ENCODE peak calls at places on chromosomes 1 and 21, in four cellular contexts. Q is left ventricle myocardium inferior, V is mammary epithelial cell, J is choroid plexus epithelial cell. W is an unnamed sample.

GRCh38 chr1:152347116-152347728 is 12.6 kb downstream of the FLG2 start:
- DNase-seq in J (peak), V (peak), Q (no peak), W (no peak)

GRCh38 chr1:226580625-226581270 is 32.2 kb downstream of the STUM start:
- DNase-seq in Q (no peak), V (no peak), J (no peak), W (no peak)

GRCh38 chr1:62237950-62238374 is 43.3 kb downstream of the L1TD1 start:
- DNase-seq in Q (no peak), J (peak), V (no peak), W (no peak)

GRCh38 chr1:211606914-211607751 is 28.2 kb upstream of the SLC30A1 start:
- DNase-seq in Q (peak), V (no peak), J (peak), W (no peak)

GRCh38 chr1:116510361-116510760 is 60.5 kb downstream of the CD58 start:
- DNase-seq in V (peak), J (no peak), Q (no peak), W (no peak)

GRCh38 chr1:205072286-205072685 is 12.0 kb downstream of the TMEM81 start:
- DNase-seq in V (no peak), Q (no peak), J (no peak), W (no peak)

GRCh38 chr1:155070392-155070700 is 6.8 kb downstream of the EFNA4 start:
- DNase-seq in V (no peak), Q (no peak), J (no peak), W (no peak)

GRCh38 chr1:8886589-8886988 is 8.1 kb upstream of the ENO1 start:
- DNase-seq in Q (no peak), J (no peak), V (no peak), W (no peak)

GRCh38 chr1:82464362-82464931 is 663.7 kb downstream of the ADGRL2 start:
- DNase-seq in J (peak), Q (peak), V (no peak), W (no peak)

GRCh38 chr1:12620142-12620865 is 2.3 kb upstream of the DHRS3 start:
- DNase-seq in V (no peak), J (no peak), Q (no peak), W (no peak)

GRCh38 chr21:35208117-35208516 is 159.0 kb upstream of the RUNX1 start:
- DNase-seq in J (no peak), Q (no peak), V (no peak), W (no peak)

GRCh38 chr21:43211085-43212071 is 42.6 kb downstream of the CRYAA start:
- DNase-seq in V (no peak), Q (peak), J (no peak), W (peak)

GRCh38 chr1:231603598-231604275 is 22.9 kb upstream of the DISC1 start:
- DNase-seq in Q (no peak), V (peak), J (peak), W (peak)

GRCh38 chr1:15062479-15063099 is 91.0 kb upstream of the TMEM51 start:
- DNase-seq in V (no peak), Q (no peak), J (no peak), W (peak)

GRCh38 chr1:198754670-198755069 is 115.8 kb downstream of the PTPRC start:
- DNase-seq in Q (no peak), J (no peak), V (no peak), W (no peak)

GRCh38 chr1:30335997-30336390 is 387.4 kb downstream of the MATN1 start:
- DNase-seq in V (no peak), J (no peak), Q (no peak), W (no peak)

DNA sequence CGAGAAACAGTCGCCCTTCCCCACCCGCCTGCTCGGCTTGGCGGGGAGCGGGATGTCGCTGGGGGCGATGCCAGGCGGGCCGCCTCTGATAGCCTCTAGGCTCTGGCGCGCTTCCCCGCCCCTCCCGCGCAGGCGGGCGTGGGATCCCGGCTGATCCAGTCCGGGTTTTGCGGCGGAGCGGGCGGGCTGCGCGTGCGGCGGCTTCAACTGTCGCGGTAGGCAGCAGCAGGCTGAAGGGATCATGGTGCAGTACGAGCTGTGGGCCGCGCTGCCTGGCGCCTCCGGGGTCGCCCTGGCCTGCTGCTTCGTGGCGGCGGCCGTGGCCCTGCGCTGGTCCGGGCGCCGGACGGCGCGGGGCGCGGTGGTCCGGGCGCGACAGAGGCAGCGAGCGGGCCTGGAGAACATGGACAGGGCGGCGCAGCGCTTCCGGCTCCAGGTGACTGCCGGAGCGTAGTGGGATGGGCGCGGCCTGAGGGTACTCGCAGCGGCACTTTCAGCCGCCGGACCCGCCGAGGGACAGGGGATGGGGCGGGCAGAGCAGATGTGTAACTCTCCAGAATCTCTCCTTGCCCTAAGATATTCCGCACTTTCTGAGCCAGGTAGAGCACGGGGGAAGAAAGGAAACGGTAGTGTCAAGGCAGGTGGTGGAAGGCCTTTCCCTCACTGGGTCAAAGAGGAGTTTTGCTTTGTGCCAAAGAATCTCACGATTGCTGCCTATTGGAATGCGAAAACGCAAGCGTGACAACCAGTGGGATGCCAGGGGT is at the start of gene FAAH:
- DNase-seq in J (peak), V (peak), Q (peak), W (peak)
- H3K4me3 ChIP-seq in J (peak), V (peak), Q (peak), W (peak)

DNA sequence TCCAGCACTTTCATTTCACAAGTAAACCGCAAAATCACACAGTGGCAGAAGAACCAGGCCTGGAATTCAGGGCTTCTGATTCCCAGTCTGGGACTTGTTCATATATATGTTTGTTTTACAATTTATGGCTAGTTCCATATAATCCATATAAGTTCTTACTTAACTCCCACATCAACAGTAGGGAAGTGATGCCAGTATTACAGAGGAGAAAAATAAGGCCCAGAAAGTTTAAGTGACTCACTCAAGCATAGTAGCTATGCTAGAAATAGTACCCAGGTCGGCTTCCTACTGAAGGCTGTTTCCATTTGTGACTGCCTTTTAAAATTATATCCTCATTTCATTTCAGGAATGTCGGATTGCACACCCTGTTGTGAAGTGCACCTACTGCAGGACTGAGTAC is 1.4 kb downstream of the FAM76A start:
- DNase-seq in J (peak), V (no peak), Q (no peak), W (peak)
- H3K4me3 ChIP-seq in J (peak), V (peak), Q (peak), W (peak)

GRCh38 chr1:22260860-22261432 is 118.0 kb upstream of the WNT4 start:
- DNase-seq in J (no peak), V (no peak), Q (no peak), W (no peak)
- H3K4me3 ChIP-seq in J (no peak), V (no peak), Q (no peak), W (no peak)

GRCh38 chr1:201017828-201018163 is 5.7 kb downstream of the KIF21B start:
- DNase-seq in J (no peak), Q (no peak), V (no peak), W (peak)

GRCh38 chr1:201014816-201015200 is 8.7 kb downstream of the KIF21B start:
- DNase-seq in J (no peak), Q (no peak), V (no peak), W (no peak)

GRCh38 chr1:201015551-201016091 is 7.9 kb downstream of the KIF21B start:
- DNase-seq in J (no peak), V (no peak), Q (no peak), W (peak)

GRCh38 chr1:201016943-201017827 is 6.3 kb downstream of the KIF21B start:
- DNase-seq in J (no peak), Q (no peak), V (no peak), W (peak)

DNA sequence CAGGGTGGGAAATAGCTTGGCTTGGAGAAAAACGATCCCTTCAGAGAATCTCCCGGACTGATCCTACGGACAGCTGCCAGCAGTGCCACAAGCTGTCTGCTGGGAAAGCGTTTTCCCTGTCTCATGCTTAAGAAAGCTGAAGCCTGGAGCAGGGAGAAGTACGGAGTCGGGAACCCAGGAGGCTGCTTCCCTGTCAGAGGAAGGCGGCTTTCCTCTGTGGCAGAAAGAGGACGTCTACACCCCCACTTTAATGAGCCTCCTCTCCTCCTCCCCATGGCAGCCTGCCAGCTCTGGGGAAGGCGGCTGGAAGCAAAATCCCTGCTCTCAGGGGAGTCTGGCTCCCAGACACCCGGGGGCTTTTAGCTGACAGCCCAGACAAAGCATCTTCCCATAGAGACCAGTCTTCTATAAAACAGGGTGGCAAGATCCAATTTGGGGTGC is 7.3 kb downstream of the KIF21B start:
- DNase-seq in J (peak), Q (peak), V (no peak), W (peak)
- H3K4me3 ChIP-seq in J (no peak), Q (no peak), V (no peak), W (no peak)

DNA sequence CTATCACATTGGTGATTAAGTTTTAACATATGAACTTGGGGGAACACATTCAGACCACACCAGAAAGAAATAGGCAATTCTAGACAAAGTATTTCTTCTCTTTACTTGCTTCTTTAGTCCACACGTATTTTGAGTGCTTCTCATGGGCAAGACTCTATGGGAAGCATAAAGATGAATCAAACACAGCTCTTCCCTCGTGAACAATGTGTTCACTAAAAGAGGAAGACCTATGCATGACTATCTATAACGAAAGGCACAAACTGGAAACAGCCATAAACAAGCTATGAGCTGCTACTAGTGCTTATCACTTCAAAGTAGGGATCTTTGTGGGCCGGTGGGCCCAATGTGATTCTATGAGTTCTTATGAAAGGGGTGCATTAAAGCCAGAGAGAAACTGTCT is 53.0 kb upstream of the PRDX6 start:
- DNase-seq in J (no peak), Q (no peak), V (no peak), W (no peak)
- H3K4me3 ChIP-seq in J (no peak), Q (no peak), V (no peak), W (no peak)

GRCh38 chr21:46427516-46427915 is 31.2 kb upstream of the DIP2A start:
- DNase-seq in Q (no peak), V (no peak), J (no peak), W (no peak)
- H3K4me3 ChIP-seq in Q (no peak), V (no peak), J (no peak), W (no peak)

DNA sequence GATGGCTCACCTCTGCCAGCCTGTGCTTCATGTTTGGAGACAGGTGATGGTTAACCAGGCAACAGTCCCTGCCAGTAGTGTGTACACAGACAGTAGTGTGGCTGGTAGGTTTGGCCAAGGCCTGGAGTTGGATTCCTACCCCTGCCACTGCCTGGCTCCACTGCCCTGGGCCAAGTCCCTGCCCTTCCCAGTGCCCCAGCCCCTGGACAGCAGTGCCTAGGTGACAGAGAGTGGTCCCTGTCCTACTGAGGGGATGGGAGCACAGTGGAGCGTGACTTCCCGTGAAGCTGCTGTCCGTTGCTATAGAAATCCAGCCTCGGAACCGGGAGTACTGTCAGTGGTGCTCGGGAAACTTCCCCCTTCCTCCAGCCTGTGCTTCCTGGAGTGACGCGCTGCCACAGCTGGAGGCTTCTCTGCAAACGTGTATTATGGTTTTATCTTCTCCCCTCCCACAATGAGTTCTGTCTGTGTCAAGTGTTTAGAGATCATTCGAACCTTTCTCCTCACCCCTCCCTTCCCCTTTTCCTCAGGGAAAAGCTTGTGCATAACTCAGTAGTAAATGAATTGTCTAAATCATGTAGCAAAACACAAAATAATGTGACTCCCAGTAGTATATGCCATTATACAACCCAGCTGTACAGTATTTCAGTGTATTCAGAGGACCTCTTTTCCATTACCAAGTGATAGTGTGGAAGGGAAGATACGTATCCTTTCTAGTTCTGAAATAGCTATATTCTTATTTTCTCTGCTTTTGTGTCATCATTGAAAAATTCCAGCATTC is 73.4 kb downstream of the GALNT2 start:
- DNase-seq in V (no peak), Q (no peak), J (peak), W (peak)
- H3K4me3 ChIP-seq in V (no peak), Q (no peak), J (peak), W (peak)

DNA sequence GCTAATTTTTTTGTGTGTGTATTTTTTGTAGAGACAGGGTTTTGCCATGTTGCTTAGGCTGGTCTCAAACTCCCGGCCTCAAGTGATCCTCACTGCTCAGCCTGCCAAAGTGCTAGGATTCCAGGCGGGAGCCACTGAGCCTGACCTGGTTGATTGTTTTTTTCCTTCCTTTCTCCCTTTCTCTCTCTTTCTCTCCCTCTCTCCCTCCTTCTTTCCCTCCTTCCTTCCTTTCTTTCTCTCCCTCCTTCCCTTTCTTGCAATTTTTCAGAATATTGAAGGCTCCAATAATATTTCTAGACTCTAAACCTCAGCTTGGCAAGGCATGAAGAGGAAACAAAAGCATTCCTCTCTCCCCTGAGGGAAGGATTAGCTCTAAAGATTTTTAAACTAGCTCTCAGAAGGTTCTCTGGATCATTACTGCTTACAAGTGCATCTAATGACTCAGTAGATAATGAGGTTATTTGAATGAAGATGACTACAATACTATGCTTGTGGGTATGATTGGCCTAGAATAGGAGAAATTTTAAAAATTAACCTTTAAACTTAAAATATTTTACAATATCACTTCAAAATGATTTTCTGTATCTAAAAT is 68.5 kb upstream of the GADD45A start:
- DNase-seq in Q (no peak), V (no peak), J (no peak), W (peak)
- H3K4me3 ChIP-seq in Q (no peak), V (no peak), J (no peak), W (no peak)

DNA sequence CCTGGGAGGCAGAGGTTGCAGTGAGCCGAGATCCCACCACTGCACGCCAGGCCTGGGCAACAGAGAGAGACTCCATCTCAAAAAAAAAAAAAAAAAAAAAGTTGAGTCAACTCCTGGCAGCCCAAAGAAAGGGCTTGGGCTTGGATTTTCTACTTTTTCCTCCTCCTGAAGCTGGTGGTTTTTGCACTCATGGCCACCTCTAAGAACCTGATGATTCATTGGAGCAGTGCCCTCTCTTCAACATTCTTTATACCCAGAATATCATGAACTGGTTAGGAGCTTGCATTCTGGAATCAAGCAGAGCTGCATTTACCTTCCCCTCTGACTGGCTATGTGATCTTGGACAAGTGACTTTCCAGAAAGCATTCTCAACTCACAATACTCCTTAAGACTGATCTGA is 3.5 kb upstream of the ACTA1 start:
- DNase-seq in V (no peak), J (no peak), Q (no peak), W (no peak)
- H3K4me3 ChIP-seq in V (no peak), J (no peak), Q (no peak), W (no peak)

W was measured in osteoblast.